ENCODE peak calls at places on chromosomes 3 and 15, in six cellular contexts. R is suprapubic skin, C is K562, E is transverse colon, T is breast epithelium, S is HCT116. A is an unnamed sample.

GRCh38 chr15:77123854-77124253 is 52.9 kb upstream of the TSPAN3 start:
- DNase-seq in R (no peak), C (no peak), E (no peak), T (no peak), S (no peak), A (no peak)

GRCh38 chr3:122824465-122825379 is 29.9 kb downstream of the SLC49A4 start:
- DNase-seq in R (no peak), C (no peak), E (no peak), T (no peak), S (no peak), A (no peak)

GRCh38 chr15:50758712-50759205 is 6.7 kb downstream of the SPPL2A start:
- DNase-seq in R (no peak), C (no peak), E (no peak), T (no peak), S (no peak), A (no peak)

GRCh38 chr15:31887246-31887645 is 143.1 kb upstream of the CHRNA7 start:
- DNase-seq in R (no peak), C (no peak), E (no peak), T (no peak), S (no peak), A (no peak)

GRCh38 chr3:17802993-17803392 is 60.6 kb upstream of the TBC1D5 start:
- DNase-seq in R (no peak), C (no peak), E (no peak), T (no peak), S (no peak), A (no peak)

GRCh38 chr15:69718445-69718844 is 265.8 kb downstream of the RPLP1 start:
- DNase-seq in R (no peak), C (no peak), E (no peak), T (no peak), S (no peak), A (no peak)

GRCh38 chr3:38343797-38344594 is 2.6 kb upstream of the XYLB start:
- DNase-seq in R (no peak), C (no peak), E (no peak), T (no peak), S (no peak), A (no peak)

GRCh38 chr3:124788254-124788745 is 58.0 kb downstream of the UMPS start:
- DNase-seq in R (no peak), C (no peak), E (no peak), T (no peak), S (no peak), A (no peak)

GRCh38 chr3:97871788-97872187 is 50.0 kb downstream of the CRYBG3 start:
- DNase-seq in R (no peak), C (no peak), E (no peak), T (no peak), S (no peak), A (no peak)

GRCh38 chr3:157589168-157589567 is 86.0 kb upstream of the VEPH1 start:
- DNase-seq in R (no peak), C (no peak), E (no peak), T (no peak), S (no peak), A (no peak)

GRCh38 chr15:94075349-94075748 is 156.0 kb upstream of the MCTP2 start:
- DNase-seq in R (peak; percentile 87), C (no peak), E (peak; percentile 34), T (no peak), S (no peak), A (no peak)

GRCh38 chr3:152316318-152316717 is 47.6 kb downstream of the MBNL1 start:
- DNase-seq in R (no peak), C (no peak), E (no peak), T (no peak), S (no peak), A (no peak)

GRCh38 chr3:42635111-42635510 is 18.4 kb upstream of the ZBTB47 start:
- DNase-seq in R (no peak), C (peak; percentile 58), E (no peak), T (no peak), S (no peak), A (no peak)

DNA sequence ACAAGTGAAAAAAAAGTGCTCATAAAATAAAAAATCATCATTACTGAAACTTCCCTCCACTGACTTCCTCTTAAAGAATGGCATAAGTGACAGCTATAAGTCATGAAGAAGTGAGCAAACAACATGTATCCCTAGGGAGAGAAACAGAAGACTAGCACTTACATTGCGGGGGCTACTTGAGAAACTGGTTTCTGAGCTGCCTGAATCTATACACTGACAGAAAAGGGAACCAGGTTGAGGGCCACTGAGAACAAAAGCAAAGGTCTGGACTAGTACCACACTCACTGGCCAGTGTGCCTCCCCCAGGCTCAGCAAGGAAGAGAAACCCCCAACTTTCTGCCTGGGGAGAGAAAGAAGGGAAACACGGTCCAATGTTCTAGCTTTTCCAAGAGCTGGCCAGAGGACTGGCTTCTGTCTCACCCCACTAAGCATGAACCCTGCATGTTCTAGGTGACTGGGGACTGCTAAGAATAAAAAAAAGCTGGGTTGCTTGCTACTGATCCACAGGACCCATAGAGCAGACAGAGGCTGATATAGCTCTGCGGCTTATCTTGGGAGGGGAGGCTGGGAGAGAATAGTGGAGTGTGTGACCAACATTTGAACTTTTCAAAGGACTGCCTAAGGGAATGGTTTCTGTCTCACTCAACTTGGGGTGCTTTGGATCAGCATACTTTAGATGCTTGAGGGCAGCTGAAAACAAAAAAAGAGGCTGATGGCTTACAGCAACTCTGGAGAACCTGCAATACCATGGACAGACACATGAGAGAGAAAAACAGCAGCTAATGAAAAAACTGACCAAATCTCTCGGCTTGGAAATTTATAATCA is 8.1 kb downstream of the RAD18 start:
- DNase-seq in R (no peak), C (no peak), E (no peak), T (no peak), S (no peak), A (no peak)
- TF ChIP-seq POLR2AphosphoS5 in R (no peak), C (no peak), E (no peak), T (no peak), S (no peak), A (no peak)

GRCh38 chr15:90400759-90401314 is 12.8 kb downstream of the IQGAP1 start:
- DNase-seq in R (peak; percentile 84), C (peak; percentile 72), E (peak; percentile 69), T (peak; percentile 63), S (peak; percentile 91), A (no peak)
- H3K4me3 ChIP-seq in R (peak overlapping the region; percentile 24), C (no peak overlapping the region), E (no peak overlapping the region), T (no peak overlapping the region), S (peak overlapping the region; percentile 50), A (peak overlapping the region; percentile 15)

GRCh38 chr3:171974986-171975837 is 64.2 kb upstream of the FNDC3B start:
- DNase-seq in R (no peak), C (no peak), E (no peak), T (no peak), S (no peak), A (no peak)
- TF ChIP-seq POLR2A in R (no peak), C (no peak), E (no peak), T (no peak), S (no peak), A (no peak)

GRCh38 chr15:36251450-36251849 is 328.0 kb upstream of the CDIN1 start:
- DNase-seq in R (no peak), C (no peak), E (no peak), T (no peak), S (no peak), A (no peak)

GRCh38 chr15:36252117-36252711 is 327.2 kb upstream of the CDIN1 start:
- DNase-seq in R (no peak), C (no peak), E (no peak), T (no peak), S (no peak), A (no peak)

GRCh38 chr15:36254446-36254845 is 325.0 kb upstream of the CDIN1 start:
- DNase-seq in R (no peak), C (no peak), E (no peak), T (no peak), S (no peak), A (no peak)

DNA sequence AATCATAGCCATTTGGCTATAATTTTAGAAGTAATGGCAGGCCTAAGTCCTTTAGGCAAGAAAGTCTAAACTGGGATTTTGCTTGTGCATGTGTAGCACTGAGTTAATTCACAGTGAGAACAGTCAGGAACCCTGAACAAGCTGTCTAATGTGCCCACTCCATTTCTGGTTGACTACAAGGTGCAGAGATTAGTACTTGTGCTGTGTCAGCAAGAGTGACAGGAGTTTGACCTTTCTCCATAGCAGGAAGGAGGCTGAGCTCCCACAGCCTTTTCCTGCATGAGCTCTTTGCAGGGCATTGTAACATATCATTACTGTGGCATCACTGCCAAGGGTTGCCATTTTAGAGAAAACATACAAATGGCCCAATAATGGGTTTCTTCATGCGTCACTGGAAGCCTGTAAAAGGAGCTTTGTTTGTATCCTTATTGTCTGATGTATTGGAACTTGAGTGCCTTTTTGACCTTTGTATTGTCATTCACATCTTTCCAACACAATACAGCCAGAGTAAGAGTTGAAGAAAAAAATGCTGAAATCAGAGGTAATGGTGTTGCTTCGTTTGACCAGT is 323.1 kb upstream of the CDIN1 start:
- DNase-seq in R (no peak), C (no peak), E (no peak), T (no peak), S (no peak), A (no peak)
- TF ChIP-seq POLR2AphosphoS5 in R (no peak), C (no peak), E (no peak), T (no peak), S (no peak), A (no peak)

GRCh38 chr3:89571298-89571697 is 463.9 kb downstream of the EPHA3 start:
- DNase-seq in R (no peak), C (no peak), E (no peak), T (no peak), S (no peak), A (peak; percentile 6)
- H3K4me3 ChIP-seq in R (no peak overlapping the region), C (no peak overlapping the region), E (no peak overlapping the region), T (no peak overlapping the region), S (no peak overlapping the region), A (no peak overlapping the region)

DNA sequence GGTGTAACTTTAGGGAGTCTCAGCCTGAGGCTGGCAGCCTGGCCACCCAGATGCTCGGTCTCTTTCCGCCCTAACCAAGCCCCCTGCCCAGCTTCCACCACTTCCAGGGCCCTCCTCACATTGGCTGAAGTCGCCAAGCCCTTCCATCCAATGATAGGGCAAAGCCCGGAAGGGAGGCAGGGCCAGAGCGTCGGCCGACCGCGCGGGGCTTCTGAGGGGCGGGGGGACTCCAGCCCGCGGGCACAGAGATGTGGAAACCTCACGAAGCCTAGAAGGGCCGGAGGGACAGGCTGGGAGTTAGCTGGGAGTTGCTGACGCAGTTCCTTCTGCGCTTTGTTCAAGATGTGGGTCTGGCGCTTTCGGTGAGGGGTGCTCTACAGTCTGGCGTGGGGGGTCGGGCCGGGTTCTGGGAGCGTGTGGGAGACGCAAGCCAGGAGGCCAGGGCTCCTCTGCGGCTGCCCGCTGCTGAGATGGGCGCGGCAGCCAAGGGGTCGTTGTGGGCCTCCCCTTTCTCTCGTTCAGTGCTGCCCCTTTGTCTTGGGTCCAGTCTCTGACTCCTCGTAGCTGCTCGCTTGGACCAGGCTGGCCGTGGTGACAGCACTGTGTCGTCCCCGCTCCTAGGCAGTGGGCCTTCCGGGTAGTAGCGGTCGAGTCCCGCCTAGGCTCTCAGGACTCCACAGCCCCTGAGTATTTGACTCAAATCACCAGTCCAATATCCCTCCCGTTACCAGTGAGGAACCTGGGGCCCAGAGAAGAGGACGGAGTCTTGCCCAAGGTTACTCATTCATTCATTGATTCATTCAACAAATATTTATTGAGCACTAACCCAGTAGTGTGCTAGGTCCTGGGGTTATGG is at the start of gene ZNF660:
- DNase-seq in R (peak; percentile 66), C (peak; percentile 17), E (peak; percentile 37), T (no peak), S (no peak), A (peak; percentile 88)
- TF ChIP-seq POLR2A in R (no peak), C (no peak), E (peak; percentile 40), T (no peak), S (no peak), A (peak; percentile 44)